ENCODE peak calls at places on chromosomes 6 and 20, in four cellular contexts. One of them, this sample, is unnamed.

GRCh38 chr20:51811040-51811351 is 8.7 kb upstream of the SALL4 start:
- DNase-seq in fibroblast of mammary gland: peak
- DNase-seq in cerebellum: no peak
- DNase-seq in stimulated activated CD4-positive, alpha-beta T cell treated with anti-CD3 and anti-CD28 coated beads, TNF-alpha, amount 100 ng/mL, for 24 hours: no peak
- DNase-seq in this sample: no peak

GRCh38 chr6:134424795-134425163 is 106.9 kb upstream of the SGK1 start:
- DNase-seq in cerebellum: no peak
- DNase-seq in stimulated activated CD4-positive, alpha-beta T cell treated with anti-CD3 and anti-CD28 coated beads, TNF-alpha, amount 100 ng/mL, for 24 hours: no peak
- DNase-seq in fibroblast of mammary gland: no peak
- DNase-seq in this sample: no peak

GRCh38 chr20:19137641-19138040 is 74.8 kb upstream of the SLC24A3 start:
- DNase-seq in fibroblast of mammary gland: no peak
- DNase-seq in stimulated activated CD4-positive, alpha-beta T cell treated with anti-CD3 and anti-CD28 coated beads, TNF-alpha, amount 100 ng/mL, for 24 hours: no peak
- DNase-seq in cerebellum: no peak
- DNase-seq in this sample: no peak

GRCh38 chr20:47484303-47484702 is 17.4 kb upstream of the NCOA3 start:
- DNase-seq in cerebellum: no peak
- DNase-seq in stimulated activated CD4-positive, alpha-beta T cell treated with anti-CD3 and anti-CD28 coated beads, TNF-alpha, amount 100 ng/mL, for 24 hours: no peak
- DNase-seq in fibroblast of mammary gland: no peak
- DNase-seq in this sample: no peak

GRCh38 chr6:99810295-99810694 is 183.7 kb downstream of the MCHR2 start:
- DNase-seq in cerebellum: no peak
- DNase-seq in stimulated activated CD4-positive, alpha-beta T cell treated with anti-CD3 and anti-CD28 coated beads, TNF-alpha, amount 100 ng/mL, for 24 hours: no peak
- DNase-seq in fibroblast of mammary gland: no peak
- DNase-seq in this sample: no peak

GRCh38 chr20:35306931-35307517 is 14.8 kb upstream of the FAM83C start:
- DNase-seq in fibroblast of mammary gland: peak
- DNase-seq in stimulated activated CD4-positive, alpha-beta T cell treated with anti-CD3 and anti-CD28 coated beads, TNF-alpha, amount 100 ng/mL, for 24 hours: no peak
- DNase-seq in cerebellum: peak
- DNase-seq in this sample: no peak

GRCh38 chr6:105493776-105494175 is 90.9 kb upstream of the PREP start:
- DNase-seq in cerebellum: no peak
- DNase-seq in stimulated activated CD4-positive, alpha-beta T cell treated with anti-CD3 and anti-CD28 coated beads, TNF-alpha, amount 100 ng/mL, for 24 hours: no peak
- DNase-seq in fibroblast of mammary gland: no peak
- DNase-seq in this sample: no peak

GRCh38 chr6:99416892-99417767 is 8.0 kb downstream of the PNISR start:
- DNase-seq in cerebellum: no peak
- DNase-seq in stimulated activated CD4-positive, alpha-beta T cell treated with anti-CD3 and anti-CD28 coated beads, TNF-alpha, amount 100 ng/mL, for 24 hours: no peak
- DNase-seq in fibroblast of mammary gland: no peak
- DNase-seq in this sample: no peak

GRCh38 chr20:34491226-34491931 is 24.8 kb upstream of the DYNLRB1 start:
- DNase-seq in fibroblast of mammary gland: no peak
- DNase-seq in cerebellum: no peak
- DNase-seq in stimulated activated CD4-positive, alpha-beta T cell treated with anti-CD3 and anti-CD28 coated beads, TNF-alpha, amount 100 ng/mL, for 24 hours: no peak
- DNase-seq in this sample: no peak